ENCODE peak calls at places on chromosomes 5 and 9, in six cellular contexts. M is C1 segment of cervical spinal cord; V is esophagus squamous epithelium; R is GM10248; Z is activated CD8-positive, alpha-beta memory T cell treated with anti-CD3 and anti-CD28 coated beads, Interleukin-2, amount 50 U/mL, for 4 hours; X is IMR-90. T is an unnamed sample.
A peak's percentile ranks its signal among the peaks of the same experiment; 100 is the strongest.

GRCh38 chr5:157108961-157109360 is at the start of gene HAVCR2:
- DNase-seq in X (no peak), M (peak; percentile 40), V (no peak), Z (peak; percentile 52), R (peak; percentile 47), T (no peak)

GRCh38 chr5:151671979-151672378 is 14.7 kb downstream of the SPARC start:
- DNase-seq in Z (no peak), V (no peak), X (peak; percentile 63), M (no peak), R (no peak), T (no peak)

GRCh38 chr9:123002754-123003153 is 30.7 kb upstream of the GPR21 start:
- DNase-seq in Z (no peak), V (no peak), R (no peak), X (peak; percentile 18), M (no peak), T (no peak)

GRCh38 chr9:131824953-131825495 is 85.1 kb upstream of the RAPGEF1 start:
- DNase-seq in V (no peak), M (no peak), X (no peak), R (no peak), Z (no peak), T (no peak)

GRCh38 chr5:172697123-172698121 is 56.4 kb downstream of the NEURL1B start:
- DNase-seq in X (peak; percentile 78), V (peak; percentile 44), M (peak; percentile 69), Z (peak; percentile 84), R (peak; percentile 90), T (peak; percentile 42)

GRCh38 chr5:76402251-76402879 is 720 bp upstream of the IQGAP2 start:
- DNase-seq in V (no peak), M (peak; percentile 41), Z (peak; percentile 68), R (peak; percentile 87), X (no peak), T (peak; percentile 98)

GRCh38 chr5:8241558-8241957 is 372.6 kb downstream of the MTRR start:
- DNase-seq in Z (no peak), X (no peak), V (no peak), M (no peak), R (no peak), T (no peak)

GRCh38 chr5:102811962-102812361 is 56.9 kb downstream of the PAM start:
- DNase-seq in R (no peak), M (no peak), V (no peak), X (peak; percentile 82), Z (no peak), T (no peak)

GRCh38 chr9:16954032-16954431 is 83.6 kb upstream of the BNC2 start:
- DNase-seq in X (no peak), Z (no peak), R (no peak), M (no peak), V (no peak), T (no peak)